ENCODE peak calls at places on chromosome 16, in seven cellular contexts. A, H, W, P, D, V and J are unnamed samples.

GRCh38 chr16:30115238-30115637 is 1.9 kb upstream of the GDPD3 start:
- DNase-seq in P (no peak), H (no peak), W (peak), D (no peak), V (peak), A (no peak), J (peak)

GRCh38 chr16:51880776-51881175 is 666.2 kb downstream of the TOX3 start:
- DNase-seq in A (no peak), V (no peak), D (peak), P (peak), H (no peak), W (peak), J (no peak)

GRCh38 chr16:70493863-70494770 is 29.2 kb downstream of the COG4 start:
- DNase-seq in A (no peak), H (no peak), D (no peak), P (no peak), W (no peak), V (peak), J (peak)

GRCh38 chr16:49281843-49282642 is 405 bp upstream of the CBLN1 start:
- DNase-seq in D (peak), H (peak), A (peak), P (no peak), V (peak), W (no peak), J (no peak)

GRCh38 chr16:72922714-72923113 is 125.2 kb downstream of the ZFHX3 start:
- DNase-seq in H (no peak), V (no peak), D (no peak), A (no peak), P (no peak), W (no peak), J (no peak)

GRCh38 chr16:51433597-51433996 is 282.5 kb upstream of the SALL1 start:
- DNase-seq in H (no peak), P (no peak), W (no peak), D (no peak), A (no peak), V (no peak), J (no peak)

GRCh38 chr16:23398987-23399805 is 53.8 kb downstream of the COG7 start:
- DNase-seq in P (no peak), H (peak), D (no peak), W (no peak), A (peak), V (no peak), J (no peak)

GRCh38 chr16:86215979-86216585 is 294.2 kb upstream of the FOXF1 start:
- DNase-seq in D (no peak), H (no peak), W (no peak), V (no peak), A (no peak), P (no peak), J (no peak)

GRCh38 chr16:641326-642188 is at the start of gene MCRIP2:
- DNase-seq in W (peak), A (peak), V (peak), D (peak), P (no peak), H (peak), J (peak)

GRCh38 chr16:51876934-51877333 is 670.0 kb downstream of the TOX3 start:
- DNase-seq in P (no peak), H (no peak), A (no peak), D (peak), V (no peak), W (no peak), J (no peak)

GRCh38 chr16:4373356-4373908 is 1.8 kb downstream of the VASN start:
- DNase-seq in A (no peak), V (no peak), H (no peak), D (peak), P (no peak), W (no peak), J (no peak)
- H3K4me3 ChIP-seq in A (peak), V (no peak), H (peak), D (peak), P (peak), W (peak), J (no peak)

GRCh38 chr16:1940273-1941161 is 2.5 kb downstream of the MSRB1 start:
- DNase-seq in D (no peak), P (no peak), H (peak), W (no peak), V (no peak), A (no peak), J (no peak)

GRCh38 chr16:1942810-1943726 is at the start of gene MSRB1:
- DNase-seq in A (peak), D (peak), V (peak), H (peak), W (peak), P (peak), J (peak)

GRCh38 chr16:1938910-1939309 is 4.1 kb downstream of the MSRB1 start:
- DNase-seq in A (no peak), H (no peak), V (no peak), P (no peak), W (no peak), D (no peak), J (no peak)

GRCh38 chr16:1941924-1942809 is 832 bp downstream of the MSRB1 start:
- DNase-seq in V (no peak), D (peak), P (no peak), A (no peak), H (peak), W (peak), J (no peak)

DNA sequence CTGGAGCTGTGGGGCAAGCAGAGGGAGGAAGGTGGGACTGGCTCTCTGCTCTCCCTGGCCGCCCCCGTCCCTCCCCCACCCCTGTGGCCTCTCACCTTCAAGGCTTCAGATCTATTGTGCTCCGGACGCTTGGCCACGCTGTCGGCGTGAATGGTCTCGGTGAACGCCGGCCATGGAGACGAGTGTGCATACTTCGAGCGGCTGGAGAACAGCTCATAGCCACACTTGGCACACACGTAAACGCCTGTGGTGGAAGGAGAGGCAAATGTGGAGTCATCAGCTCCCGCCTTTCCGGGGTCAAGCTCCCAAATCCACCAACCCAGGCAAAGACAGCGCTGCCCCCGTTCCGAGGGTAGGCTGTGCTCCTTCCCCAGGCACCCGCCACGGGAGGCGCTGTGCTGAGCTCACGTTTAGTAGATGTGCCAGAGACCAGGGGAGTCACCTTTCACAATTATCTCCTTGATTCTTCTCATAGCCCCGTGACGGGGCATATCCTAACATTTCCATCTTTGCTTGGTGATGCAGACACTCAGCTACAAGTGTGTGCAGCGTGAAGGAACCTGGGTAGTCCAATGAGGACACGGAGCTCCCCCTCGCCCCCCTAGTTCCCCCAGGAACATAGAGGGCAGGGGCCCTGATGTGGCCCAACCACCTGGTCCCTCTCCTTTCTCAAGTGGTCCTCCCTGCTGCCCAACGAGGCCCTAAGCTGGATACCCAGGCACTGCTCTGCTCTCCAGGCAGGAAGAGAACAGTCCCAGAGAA is 1.7 kb downstream of the MSRB1 start:
- DNase-seq in D (no peak), V (no peak), H (peak), A (no peak), P (no peak), W (no peak), J (no peak)
- H3K4me3 ChIP-seq in D (no peak), V (no peak), H (peak), A (peak), P (no peak), W (peak), J (no peak)

GRCh38 chr16:89571636-89572035 is 3.9 kb upstream of the CPNE7 start:
- DNase-seq in W (no peak), A (no peak), H (no peak), V (no peak), P (no peak), D (no peak), J (no peak)
- H3K4me3 ChIP-seq in W (no peak), A (no peak), H (no peak), V (no peak), P (no peak), D (no peak), J (no peak)

DNA sequence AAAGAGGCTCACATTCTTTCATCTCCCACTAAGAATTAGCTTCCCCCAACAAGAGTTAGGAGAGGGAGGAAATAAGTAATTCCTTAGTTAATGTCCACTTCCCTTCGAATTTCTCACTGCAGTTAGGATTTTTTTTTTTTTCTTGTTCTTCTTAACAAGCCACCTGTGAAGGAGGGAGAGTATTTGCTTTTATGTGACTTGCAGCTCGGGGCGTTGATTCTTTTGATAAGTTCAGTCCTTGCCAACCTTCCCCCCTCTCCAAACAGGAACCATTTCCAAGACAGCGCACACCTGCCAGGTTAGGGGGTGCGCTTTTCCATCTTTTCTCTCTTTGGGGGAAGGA is 841 bp downstream of the ADAMTS18 start:
- DNase-seq in W (no peak), V (no peak), P (no peak), A (no peak), D (no peak), H (no peak), J (no peak)
- H3K4me3 ChIP-seq in W (no peak), V (no peak), P (no peak), A (no peak), D (no peak), H (no peak), J (no peak)

GRCh38 chr16:2462031-2462866 is 2.3 kb downstream of the TEDC2 start:
- DNase-seq in V (no peak), D (no peak), W (no peak), P (no peak), H (no peak), A (no peak), J (no peak)

GRCh38 chr16:2459647-2460390 is at the start of gene TEDC2:
- DNase-seq in P (peak), V (peak), D (peak), H (peak), A (peak), W (peak), J (peak)

GRCh38 chr16:2458887-2459646 is 842 bp upstream of the TEDC2 start:
- DNase-seq in P (no peak), H (no peak), W (no peak), D (no peak), A (no peak), V (no peak), J (no peak)

GRCh38 chr16:2460916-2461315 is 1.0 kb downstream of the TEDC2 start:
- DNase-seq in A (no peak), W (no peak), V (no peak), D (no peak), H (no peak), P (no peak), J (no peak)

DNA sequence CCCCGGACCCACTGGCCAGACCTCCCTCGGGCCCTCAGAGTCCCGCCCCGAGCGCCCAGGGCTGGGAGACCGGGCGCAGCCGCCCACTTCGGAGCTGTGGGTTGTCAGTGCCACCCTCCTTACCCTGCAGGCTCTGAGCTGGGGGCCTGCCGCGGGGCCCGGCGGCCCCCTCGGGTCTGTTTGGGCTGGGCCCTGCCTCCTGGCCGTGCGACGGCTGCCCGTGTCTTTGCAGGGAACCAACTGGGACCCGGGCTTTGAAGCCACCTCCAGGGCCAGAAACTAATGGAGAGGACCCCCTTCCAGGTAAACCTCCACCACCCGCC is 443 bp downstream of the TEDC2 start:
- DNase-seq in V (no peak), D (no peak), P (no peak), W (no peak), H (no peak), A (no peak), J (no peak)
- H3K4me3 ChIP-seq in V (peak), D (peak), P (peak), W (peak), H (peak), A (peak), J (peak)

DNA sequence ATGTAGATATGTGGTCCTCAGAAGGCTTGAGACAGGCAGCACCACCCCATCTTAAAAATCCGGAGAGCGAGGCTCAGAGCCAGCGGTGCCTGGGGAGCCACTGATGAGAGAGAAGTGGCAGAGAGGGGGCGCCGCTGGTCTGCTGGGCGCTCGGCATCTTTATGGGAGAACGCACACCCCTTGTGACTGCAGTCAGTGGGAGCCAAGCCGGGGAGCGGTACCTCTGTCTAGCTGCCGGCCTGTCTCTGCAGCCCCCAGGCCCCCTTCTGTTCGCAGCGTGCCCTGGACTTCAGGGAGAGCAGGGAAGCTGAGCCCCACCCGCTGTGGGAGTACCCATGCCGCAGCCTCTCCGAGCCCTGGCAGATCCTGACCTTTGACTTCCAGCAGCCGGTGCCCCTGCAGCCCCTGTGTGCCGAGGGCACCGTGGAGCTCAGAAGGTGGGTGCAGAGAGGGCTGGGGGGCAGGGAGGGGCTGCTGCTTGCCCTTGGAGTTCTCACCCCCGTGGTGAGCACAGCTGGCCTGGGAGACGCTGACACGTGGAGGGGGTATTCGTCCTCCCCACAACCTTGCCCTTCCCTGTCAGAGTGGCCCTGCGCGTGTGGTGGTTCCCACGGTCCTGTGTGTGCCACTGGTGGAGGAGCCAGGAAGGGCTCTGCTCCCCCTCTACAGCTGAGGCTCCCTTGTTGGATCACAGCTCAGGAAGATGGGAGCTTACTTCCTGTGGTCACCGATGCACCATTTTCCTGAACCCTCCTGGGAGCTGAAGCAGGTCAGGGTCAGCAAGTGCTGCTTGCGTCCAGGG is 44.8 kb downstream of the PRMT7 start:
- DNase-seq in H (no peak), V (no peak), D (no peak), P (no peak), A (no peak), W (no peak), J (no peak)
- H3K4me3 ChIP-seq in H (no peak), V (peak), D (no peak), P (no peak), A (no peak), W (no peak), J (peak)

GRCh38 chr16:90019201-90019542 is at the start of gene DBNDD1:
- DNase-seq in H (no peak), D (no peak), A (no peak), P (no peak), W (no peak), V (no peak), J (no peak)

GRCh38 chr16:90018297-90019200 is 707 bp downstream of the DBNDD1 start:
- DNase-seq in D (peak), V (no peak), W (peak), P (no peak), A (no peak), H (no peak), J (no peak)

GRCh38 chr16:90020838-90021382 is 1.7 kb upstream of the DBNDD1 start:
- DNase-seq in P (peak), A (no peak), D (no peak), H (peak), W (peak), V (no peak), J (no peak)

GRCh38 chr16:90020260-90020837 is 1.1 kb upstream of the DBNDD1 start:
- DNase-seq in V (no peak), W (no peak), P (no peak), D (no peak), H (no peak), A (no peak), J (no peak)

DNA sequence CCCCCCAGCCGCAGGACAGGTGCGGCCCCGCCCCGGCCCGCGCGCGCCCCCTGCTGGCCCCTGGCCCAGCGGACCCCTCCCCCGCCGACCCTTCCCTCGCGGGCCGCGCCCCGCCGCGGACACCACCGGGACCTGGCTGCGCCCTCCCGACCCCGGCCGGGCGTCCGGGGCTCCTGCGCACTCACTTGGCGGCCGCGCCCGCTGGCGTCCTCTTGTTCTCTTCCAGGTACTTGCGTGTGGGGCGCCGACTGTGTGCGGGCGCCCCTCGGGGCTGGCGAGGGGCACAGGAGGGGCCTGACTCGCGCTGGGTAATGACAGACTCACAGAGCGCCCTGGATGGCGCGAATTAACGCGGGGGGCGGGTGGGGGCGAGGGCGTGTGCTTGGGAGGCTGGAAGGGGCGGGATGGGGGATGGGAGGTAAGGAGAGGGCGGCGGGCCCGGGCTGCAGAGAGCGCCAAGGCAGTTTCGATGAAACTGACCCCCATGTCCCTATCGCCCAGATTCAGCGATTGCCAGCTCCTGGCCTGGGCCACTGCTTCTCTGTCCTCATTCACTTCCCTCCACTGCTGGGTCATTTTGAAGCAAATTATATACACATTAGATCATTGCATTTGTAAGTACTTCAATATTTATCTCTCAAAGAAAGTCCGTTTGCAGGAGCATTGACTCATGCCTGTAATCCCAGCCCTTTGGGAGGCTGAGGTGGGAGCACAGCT is 445 bp upstream of the DBNDD1 start:
- DNase-seq in D (peak), A (no peak), V (peak), H (no peak), W (peak), P (peak), J (no peak)
- H3K4me3 ChIP-seq in D (peak), A (peak), V (peak), H (peak), W (peak), P (peak), J (peak)

GRCh38 chr16:54193656-54194007 is 93.0 kb downstream of the IRX3 start:
- DNase-seq in D (peak), H (peak), W (peak), A (peak), V (peak), P (no peak), J (peak)
- H3K4me3 ChIP-seq in D (peak), H (peak), W (peak), A (peak), V (peak), P (peak), J (no peak)

GRCh38 chr16:75287708-75288107 is 36.3 kb upstream of the BCAR1 start:
- DNase-seq in P (no peak), V (no peak), W (no peak), D (peak), A (no peak), H (no peak), J (no peak)
- H3K4me3 ChIP-seq in P (no peak), V (no peak), W (no peak), D (no peak), A (no peak), H (no peak), J (no peak)